ENCODE peak calls at places on chromosomes 16 and 17, in seven cellular contexts. Q is WTC11, L is left lung, K is endothelial cell, O is transverse colon, W is right lobe of liver, G is psoas muscle. T is an unnamed sample.

GRCh38 chr16:1331712-1332617 is 1.5 kb upstream of the BAIAP3 start:
- DNase-seq in Q (peak), L (peak), K (peak), O (peak), W (no peak), G (peak), T (peak)

GRCh38 chr17:43694081-43694870 is 32.6 kb upstream of the MEOX1 start:
- DNase-seq in Q (peak), L (peak), K (peak), O (peak), W (peak), G (peak), T (peak)

GRCh38 chr16:22372882-22373661 is 1.3 kb downstream of the CDR2 start:
- DNase-seq in Q (no peak), L (no peak), K (no peak), O (no peak), W (no peak), G (no peak), T (no peak)

GRCh38 chr16:55508941-55509920 is at the start of gene LPCAT2:
- DNase-seq in Q (peak), L (peak), K (peak), O (peak), W (peak), G (peak), T (peak)

GRCh38 chr17:77572065-77572601 is 386.4 kb upstream of the TNRC6C start:
- DNase-seq in Q (no peak), L (peak), K (no peak), O (no peak), W (no peak), G (no peak), T (no peak)

GRCh38 chr16:77499373-77500285 is 64.8 kb upstream of the ADAMTS18 start:
- DNase-seq in Q (peak), L (no peak), K (no peak), O (peak), W (no peak), G (peak), T (no peak)

GRCh38 chr17:81395600-81396277 is 482 bp downstream of the BAHCC1 start:
- DNase-seq in Q (no peak), L (no peak), K (no peak), O (no peak), W (no peak), G (no peak), T (no peak)

GRCh38 chr16:56289862-56290261 is 98.6 kb downstream of the GNAO1 start:
- DNase-seq in Q (no peak), L (no peak), K (no peak), O (no peak), W (no peak), G (no peak), T (no peak)

GRCh38 chr17:43905985-43906852 is 1.1 kb downstream of the MPP2 start:
- DNase-seq in Q (peak), L (peak), K (peak), O (peak), W (no peak), G (peak), T (no peak)

GRCh38 chr16:57608462-57609113 is 19.8 kb upstream of the ADGRG1 start:
- DNase-seq in Q (no peak), L (peak), K (no peak), O (no peak), W (no peak), G (no peak), T (no peak)

GRCh38 chr16:17474037-17474436 is 3.3 kb upstream of the XYLT1 start:
- DNase-seq in Q (no peak), L (no peak), K (no peak), O (no peak), W (no peak), G (peak), T (no peak)

GRCh38 chr17:924711-925480 is 54.7 kb downstream of the NXN start:
- DNase-seq in Q (no peak), L (peak), K (no peak), O (no peak), W (no peak), G (no peak), T (no peak)

GRCh38 chr16:25692307-25692706 is 548 bp downstream of the HS3ST4 start:
- DNase-seq in Q (peak), L (no peak), K (peak), O (no peak), W (no peak), G (no peak), T (peak)

GRCh38 chr17:30426292-30426691 is 47.6 kb downstream of the CPD start:
- DNase-seq in Q (no peak), L (no peak), K (no peak), O (no peak), W (no peak), G (no peak), T (no peak)

GRCh38 chr16:52964290-52964689 is 88.4 kb downstream of the CHD9NB start:
- DNase-seq in Q (no peak), L (no peak), K (no peak), O (no peak), W (no peak), G (no peak), T (no peak)

GRCh38 chr16:89201467-89202377 is 1.4 kb upstream of the SLC22A31 start:
- DNase-seq in Q (peak), L (peak), K (peak), O (peak), W (peak), G (peak), T (peak)

GRCh38 chr17:6365187-6365943 is 69.6 kb downstream of the AIPL1 start:
- DNase-seq in Q (no peak), L (no peak), K (no peak), O (no peak), W (no peak), G (no peak), T (no peak)

GRCh38 chr17:82014432-82014831 is 8.2 kb downstream of the CENPX start:
- DNase-seq in Q (no peak), L (no peak), K (no peak), O (no peak), W (no peak), G (no peak), T (no peak)

GRCh38 chr16:56237451-56237930 is 46.2 kb downstream of the GNAO1 start:
- DNase-seq in Q (no peak), L (no peak), K (no peak), O (no peak), W (no peak), G (no peak), T (no peak)

GRCh38 chr17:50638851-50639767 is 4.4 kb downstream of the ABCC3 start:
- DNase-seq in Q (no peak), L (peak), K (no peak), O (peak), W (peak), G (peak), T (no peak)

GRCh38 chr17:34645636-34646035 is 66.3 kb downstream of the TMEM132E start:
- DNase-seq in Q (no peak), L (no peak), K (no peak), O (no peak), W (no peak), G (no peak), T (no peak)

GRCh38 chr17:82348866-82349265 is 10.2 kb upstream of the TEX19 start:
- DNase-seq in Q (no peak), L (no peak), K (no peak), O (no peak), W (no peak), G (no peak), T (no peak)

GRCh38 chr17:43129671-43130010 is 4.5 kb upstream of the BRCA1 start:
- DNase-seq in Q (no peak), L (no peak), K (no peak), O (no peak), W (no peak), G (no peak), T (no peak)

GRCh38 chr16:60123387-60124023 is 1389.4 kb upstream of the GOT2 start:
- DNase-seq in Q (no peak), L (no peak), K (no peak), O (no peak), W (no peak), G (no peak), T (no peak)

GRCh38 chr17:61217878-61218437 is 181.7 kb upstream of the TBX2 start:
- DNase-seq in Q (no peak), L (no peak), K (no peak), O (no peak), W (no peak), G (no peak), T (no peak)

GRCh38 chr16:1546430-1546829 is 13.0 kb downstream of the TMEM204 start:
- DNase-seq in Q (no peak), L (no peak), K (no peak), O (no peak), W (no peak), G (no peak), T (no peak)

GRCh38 chr17:75822119-75822799 is 21.9 kb downstream of the UNC13D start:
- DNase-seq in Q (no peak), L (peak), K (no peak), O (peak), W (peak), G (no peak), T (no peak)

GRCh38 chr17:79053251-79053925 is 21.2 kb upstream of the ENGASE start:
- DNase-seq in Q (no peak), L (peak), K (no peak), O (no peak), W (no peak), G (no peak), T (no peak)

GRCh38 chr17:29732613-29733012 is 109.9 kb upstream of the CORO6 start:
- DNase-seq in Q (no peak), L (no peak), K (no peak), O (no peak), W (no peak), G (no peak), T (no peak)

GRCh38 chr17:36627101-36627500 is 25.7 kb downstream of the MRM1 start:
- DNase-seq in Q (peak), L (no peak), K (peak), O (no peak), W (no peak), G (no peak), T (no peak)

GRCh38 chr16:4409081-4409932 is 7.1 kb downstream of the CORO7 start:
- DNase-seq in Q (no peak), L (no peak), K (no peak), O (no peak), W (no peak), G (no peak), T (peak)

GRCh38 chr16:47084198-47084597 is 59.5 kb downstream of the NETO2 start:
- DNase-seq in Q (no peak), L (no peak), K (no peak), O (no peak), W (no peak), G (no peak), T (no peak)

GRCh38 chr17:80361495-80362220 is 53.3 kb upstream of the ENDOV start:
- DNase-seq in Q (peak), L (no peak), K (peak), O (no peak), W (no peak), G (no peak), T (no peak)

GRCh38 chr16:58027341-58028167 is 2.0 kb downstream of the MMP15 start:
- DNase-seq in Q (peak), L (peak), K (no peak), O (peak), W (peak), G (peak), T (no peak)

GRCh38 chr16:79355600-79356358 is 244.8 kb downstream of the MAF start:
- DNase-seq in Q (no peak), L (no peak), K (no peak), O (no peak), W (no peak), G (no peak), T (no peak)

GRCh38 chr16:2774161-2774891 is 2.8 kb downstream of the ELOB start:
- DNase-seq in Q (no peak), L (no peak), K (no peak), O (no peak), W (no peak), G (no peak), T (no peak)

GRCh38 chr17:49748791-49749190 is 15.1 kb downstream of the FAM117A start:
- DNase-seq in Q (no peak), L (no peak), K (no peak), O (peak), W (no peak), G (no peak), T (peak)

GRCh38 chr16:70481929-70482536 is 27.6 kb downstream of the FCSK start:
- DNase-seq in Q (no peak), L (no peak), K (no peak), O (no peak), W (no peak), G (no peak), T (no peak)

GRCh38 chr16:51120289-51121008 is 30.6 kb downstream of the SALL1 start:
- DNase-seq in Q (no peak), L (no peak), K (no peak), O (no peak), W (peak), G (no peak), T (no peak)

GRCh38 chr16:51121850-51122249 is 29.2 kb downstream of the SALL1 start:
- DNase-seq in Q (no peak), L (no peak), K (no peak), O (no peak), W (no peak), G (no peak), T (no peak)

GRCh38 chr16:51119576-51120288 is 31.3 kb downstream of the SALL1 start:
- DNase-seq in Q (no peak), L (no peak), K (no peak), O (no peak), W (no peak), G (no peak), T (no peak)

GRCh38 chr16:51124896-51125295 is 26.2 kb downstream of the SALL1 start:
- DNase-seq in Q (no peak), L (no peak), K (no peak), O (no peak), W (no peak), G (no peak), T (no peak)

DNA sequence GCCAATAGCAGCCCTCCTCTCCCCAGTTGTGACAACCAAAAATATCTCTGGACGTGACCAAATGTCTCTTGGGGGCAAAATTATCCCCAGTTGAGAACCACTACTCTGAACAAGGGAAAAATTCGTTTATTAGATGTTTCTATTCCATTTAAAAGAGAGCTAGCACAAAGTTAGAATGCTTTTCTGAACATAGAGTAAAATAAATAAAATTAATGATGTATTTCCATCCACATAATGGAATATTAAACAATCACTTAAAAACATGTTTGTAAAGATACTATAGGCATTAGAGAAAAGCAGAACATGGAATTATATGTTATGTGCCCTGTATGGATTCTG is 30.1 kb downstream of the SALL1 start:
- DNase-seq in Q (no peak), L (no peak), K (no peak), O (no peak), W (no peak), G (no peak), T (no peak)
- TF ChIP-seq CTCF in Q (no peak), L (no peak), K (no peak), O (no peak), W (no peak), G (no peak), T (no peak)

GRCh38 chr17:18257747-18258355 is 687 bp downstream of the FLII start:
- DNase-seq in Q (peak), L (peak), K (peak), O (peak), W (peak), G (peak), T (peak)
- TF ChIP-seq CTCF in Q (no peak), L (no peak), K (no peak), O (no peak), W (no peak), G (peak), T (no peak)

GRCh38 chr16:28204622-28205021 is 7.1 kb downstream of the XPO6 start:
- DNase-seq in Q (no peak), L (no peak), K (no peak), O (no peak), W (no peak), G (no peak), T (no peak)

GRCh38 chr16:28200661-28201060 is 11.1 kb downstream of the XPO6 start:
- DNase-seq in Q (no peak), L (no peak), K (no peak), O (no peak), W (no peak), G (no peak), T (no peak)

GRCh38 chr16:28205117-28205899 is 6.5 kb downstream of the XPO6 start:
- DNase-seq in Q (no peak), L (no peak), K (no peak), O (no peak), W (no peak), G (no peak), T (no peak)

GRCh38 chr16:28204211-28204610 is 7.6 kb downstream of the XPO6 start:
- DNase-seq in Q (no peak), L (no peak), K (no peak), O (no peak), W (no peak), G (no peak), T (no peak)

GRCh38 chr16:28202147-28202746 is 9.5 kb downstream of the XPO6 start:
- DNase-seq in Q (no peak), L (no peak), K (no peak), O (no peak), W (no peak), G (no peak), T (peak)
- TF ChIP-seq CTCF in Q (no peak), L (no peak), K (no peak), O (no peak), W (no peak), G (no peak), T (peak)

DNA sequence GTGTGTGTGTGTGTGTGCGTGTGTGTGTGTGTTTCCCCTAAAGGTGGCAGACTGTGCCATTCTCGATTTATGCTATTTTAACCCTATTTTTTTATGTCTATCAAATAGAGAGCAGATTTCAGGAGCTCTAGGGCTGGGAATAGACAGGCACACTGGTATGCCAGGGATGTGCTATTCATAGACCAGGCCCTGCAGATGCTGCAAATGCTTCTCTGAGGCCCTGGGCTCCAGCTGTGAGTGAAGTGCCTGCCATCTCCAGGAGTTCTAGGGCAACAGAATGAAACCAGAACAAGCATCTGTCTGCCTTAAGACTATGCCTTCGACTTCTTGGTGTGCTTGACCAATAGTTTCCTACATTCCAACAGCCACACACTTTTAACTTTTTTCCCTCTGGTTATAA is 68.0 kb downstream of the MARCHF10 start:
- DNase-seq in Q (peak), L (no peak), K (no peak), O (no peak), W (no peak), G (no peak), T (no peak)
- TF ChIP-seq CTCF in Q (no peak), L (no peak), K (no peak), O (no peak), W (no peak), G (no peak), T (no peak)

DNA sequence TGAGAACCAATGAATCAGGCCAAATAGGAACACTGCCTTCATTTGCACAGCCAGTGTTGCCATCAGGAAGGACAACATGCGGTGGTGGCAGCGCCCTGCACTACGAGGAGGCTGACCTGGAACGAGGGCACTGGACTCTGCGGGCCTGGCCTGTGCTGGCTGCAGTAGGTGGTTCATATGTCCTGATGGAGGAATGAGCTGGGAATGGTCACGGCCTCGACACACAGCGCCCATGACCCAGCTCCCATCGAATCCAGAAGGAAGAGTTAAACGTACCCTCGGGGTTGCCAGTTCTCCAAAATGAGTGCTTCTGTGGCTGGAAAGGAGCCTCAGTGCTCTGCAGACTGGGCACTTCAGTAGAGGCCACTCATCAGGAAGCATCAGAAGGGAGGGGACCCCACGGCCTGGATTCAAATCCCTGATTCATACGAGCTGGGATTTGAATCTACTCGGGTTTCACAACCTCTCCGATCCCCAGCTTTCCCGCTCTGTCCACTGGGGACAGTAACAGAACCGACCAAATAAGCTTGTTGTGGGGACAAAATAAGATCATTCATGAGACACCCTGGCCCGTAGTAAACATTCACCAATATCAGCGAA is 85.5 kb downstream of the ZDHHC7 start:
- DNase-seq in Q (no peak), L (no peak), K (no peak), O (no peak), W (no peak), G (no peak), T (no peak)
- TF ChIP-seq CTCF in Q (no peak), L (no peak), K (no peak), O (no peak), W (no peak), G (no peak), T (no peak)

GRCh38 chr17:41463746-41464145 is 3.4 kb downstream of the KRT32 start:
- DNase-seq in Q (no peak), L (no peak), K (no peak), O (no peak), W (no peak), G (no peak), T (no peak)

GRCh38 chr17:41464173-41464572 is 3.0 kb downstream of the KRT32 start:
- DNase-seq in Q (no peak), L (no peak), K (no peak), O (no peak), W (no peak), G (no peak), T (no peak)

GRCh38 chr17:41466988-41467387 is at the start of gene KRT32:
- DNase-seq in Q (no peak), L (no peak), K (no peak), O (no peak), W (no peak), G (no peak), T (no peak)

GRCh38 chr17:41464682-41465081 is 2.5 kb downstream of the KRT32 start:
- DNase-seq in Q (no peak), L (peak), K (no peak), O (no peak), W (no peak), G (peak), T (no peak)

GRCh38 chr17:41462705-41463104 is 4.5 kb downstream of the KRT32 start:
- DNase-seq in Q (no peak), L (no peak), K (no peak), O (no peak), W (no peak), G (no peak), T (no peak)
- TF ChIP-seq CTCF in Q (no peak), L (no peak), K (no peak), O (no peak), W (no peak), G (no peak), T (no peak)

DNA sequence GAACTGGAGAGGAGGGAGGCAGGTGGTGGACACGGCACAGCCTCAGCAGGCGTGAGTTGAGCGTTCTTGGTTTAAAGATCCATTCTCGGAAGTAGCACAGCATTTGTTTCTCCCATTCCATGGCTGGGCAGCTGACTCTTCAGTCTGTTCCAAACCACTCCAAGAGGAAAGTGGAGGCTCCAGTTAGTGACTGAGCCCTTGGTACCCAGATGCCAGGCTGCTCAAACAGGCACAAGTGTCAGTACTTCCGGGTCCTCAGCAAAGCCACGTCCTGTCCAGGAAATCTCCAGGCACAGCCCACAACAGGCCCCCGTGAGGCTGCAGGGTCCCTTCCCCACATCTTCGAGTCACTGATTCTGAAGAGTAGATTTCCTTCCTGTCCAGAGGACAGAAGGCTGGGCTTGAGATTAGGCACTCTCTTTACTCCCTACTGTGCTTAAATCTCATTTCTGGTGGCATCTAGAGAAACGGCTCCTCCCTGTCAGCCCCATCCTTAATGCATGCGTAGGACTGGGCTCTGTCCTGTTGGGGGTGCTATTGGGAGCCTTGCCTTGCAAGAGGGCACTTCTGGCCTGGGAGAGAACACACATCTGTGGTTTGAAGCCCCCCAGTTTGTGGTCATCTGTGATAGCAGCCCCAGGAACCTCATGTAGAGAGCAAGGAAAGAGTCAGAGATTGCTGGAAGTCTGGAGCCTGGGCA is 39.7 kb upstream of the NAT9 start:
- DNase-seq in Q (peak), L (no peak), K (peak), O (no peak), W (no peak), G (no peak), T (no peak)
- TF ChIP-seq CTCF in Q (peak), L (no peak), K (peak), O (no peak), W (no peak), G (no peak), T (no peak)